ENCODE peak calls at places on chromosomes 13 and 19, in ten cellular contexts. B is foreskin keratinocyte; V is gastrocnemius medialis; H is right lobe of liver; W is CD4-positive, alpha-beta T cell; A is uterus; U is body of pancreas; I is IMR-90; J is A549; T is Peyer's patch. M is an unnamed sample.

GRCh38 chr13:81927347-81927746 is 1586.4 kb upstream of the SPRY2 start:
- DNase-seq in I (no peak), B (no peak), U (no peak), J (peak), T (no peak), W (no peak), H (no peak), V (no peak), A (no peak), M (no peak)

GRCh38 chr13:106690779-106691178 is 122.8 kb upstream of the ARGLU1 start:
- DNase-seq in V (no peak), J (no peak), H (peak), B (no peak), T (no peak), W (no peak), U (no peak), I (no peak), A (no peak), M (no peak)

GRCh38 chr13:21137696-21138095 is 38.7 kb downstream of the SKA3 start:
- DNase-seq in T (peak), J (peak), B (no peak), A (no peak), I (peak), H (no peak), U (no peak), V (no peak), W (no peak), M (no peak)

GRCh38 chr13:100399455-100399854 is 189.1 kb downstream of the GGACT start:
- DNase-seq in T (no peak), I (no peak), B (no peak), W (no peak), A (no peak), J (no peak), H (no peak), V (no peak), U (no peak), M (no peak)

GRCh38 chr19:488505-489417 is 7.5 kb upstream of the MADCAM1 start:
- DNase-seq in U (peak), V (peak), I (peak), T (peak), B (peak), J (peak), H (peak), A (peak), W (peak), M (peak)

GRCh38 chr13:36353001-36353400 is 6.8 kb upstream of the SPART start:
- DNase-seq in J (no peak), T (no peak), H (no peak), B (no peak), U (no peak), I (no peak), W (no peak), A (no peak), V (no peak), M (no peak)

GRCh38 chr19:56838930-56839664 is 1.4 kb downstream of the PEG3 start:
- DNase-seq in A (peak), I (no peak), B (peak), T (peak), V (peak), W (no peak), H (peak), J (peak), U (peak), M (peak)

GRCh38 chr19:38709119-38709518 is 35.2 kb downstream of the CAPN12 start:
- DNase-seq in B (no peak), A (no peak), H (no peak), I (no peak), U (no peak), J (no peak), T (no peak), V (no peak), W (no peak), M (no peak)

GRCh38 chr19:51142119-51142518 is at the start of gene SIGLEC7:
- DNase-seq in A (no peak), B (no peak), U (peak), T (no peak), I (no peak), V (peak), W (no peak), J (no peak), H (no peak), M (no peak)

GRCh38 chr13:113096745-113097305 is 8.8 kb upstream of the F7 start:
- DNase-seq in H (no peak), W (no peak), U (no peak), T (no peak), J (no peak), V (no peak), A (no peak), I (no peak), B (no peak), M (no peak)

GRCh38 chr19:4322942-4323665 is 15.5 kb downstream of the STAP2 start:
- DNase-seq in T (no peak), V (no peak), A (no peak), H (peak), W (no peak), B (no peak), I (no peak), U (peak), J (peak), M (no peak)

GRCh38 chr13:101026736-101027398 is 352.3 kb upstream of the TMTC4 start:
- DNase-seq in U (no peak), T (no peak), V (no peak), A (no peak), W (no peak), I (no peak), H (peak), J (no peak), B (no peak), M (no peak)

GRCh38 chr19:48867119-48867921 is 1.1 kb downstream of the PLEKHA4 start:
- DNase-seq in J (no peak), B (no peak), A (no peak), V (no peak), W (no peak), U (no peak), H (no peak), I (no peak), T (no peak), M (no peak)

GRCh38 chr19:33375760-33376159 is 2.3 kb downstream of the CEBPG start:
- DNase-seq in B (no peak), T (peak), W (no peak), U (no peak), J (no peak), V (no peak), I (peak), A (peak), H (no peak), M (no peak)

GRCh38 chr13:44011036-44011435 is 131.3 kb downstream of the LACC1 start:
- DNase-seq in V (no peak), U (no peak), W (no peak), T (no peak), A (no peak), H (no peak), B (no peak), J (no peak), I (no peak), M (no peak)

GRCh38 chr19:40147693-40148347 is 43.4 kb upstream of the MAP3K10 start:
- DNase-seq in I (peak), H (no peak), A (no peak), J (peak), U (peak), V (no peak), W (no peak), T (no peak), B (peak), M (no peak)

GRCh38 chr13:44136693-44137268 is 236.8 kb upstream of the SERP2 start:
- DNase-seq in J (no peak), U (no peak), B (no peak), T (no peak), A (no peak), V (no peak), H (no peak), I (no peak), W (no peak), M (no peak)

GRCh38 chr19:2455481-2456300 is 1.1 kb downstream of the LMNB2 start:
- DNase-seq in I (no peak), U (peak), W (peak), H (peak), B (no peak), V (no peak), A (no peak), T (peak), J (no peak), M (no peak)

GRCh38 chr19:1884291-1884718 is 991 bp downstream of the ABHD17A start:
- DNase-seq in I (no peak), J (no peak), U (no peak), V (no peak), T (no peak), H (no peak), B (no peak), A (no peak), W (peak), M (peak)

GRCh38 chr19:34336781-34337271 is 28.2 kb upstream of the GPI start:
- DNase-seq in A (no peak), I (peak), B (no peak), J (peak), H (no peak), W (peak), V (no peak), T (peak), U (peak), M (no peak)

GRCh38 chr19:39843919-39844793 is 2.0 kb downstream of the FBL start:
- DNase-seq in U (peak), J (peak), W (no peak), A (no peak), I (peak), B (no peak), H (no peak), T (no peak), V (no peak), M (no peak)

GRCh38 chr13:35349052-35349451 is 127.4 kb downstream of the MAB21L1 start:
- DNase-seq in I (no peak), W (no peak), H (no peak), J (no peak), T (no peak), V (no peak), U (no peak), A (no peak), B (no peak), M (no peak)
- H3K27ac ChIP-seq in I (no peak), W (no peak), H (no peak), J (no peak), T (no peak), V (peak), U (no peak), A (no peak), B (no peak), M (no peak)

GRCh38 chr13:98318263-98318878 is 141.3 kb upstream of the RNF113B start:
- DNase-seq in T (no peak), I (no peak), H (no peak), W (no peak), U (no peak), B (no peak), A (no peak), V (no peak), J (no peak), M (no peak)
- TF ChIP-seq CTCF in T (no peak), I (no peak), H (no peak), W (no peak), U (no peak), B (no peak), A (no peak), V (no peak), J (no peak), M (no peak)

GRCh38 chr13:77056382-77056781 is 29.4 kb upstream of the FBXL3 start:
- DNase-seq in B (no peak), T (no peak), I (no peak), U (no peak), W (no peak), V (no peak), A (no peak), J (no peak), H (no peak), M (no peak)
- H3K27ac ChIP-seq in B (no peak), T (no peak), I (no peak), U (peak), W (no peak), V (peak), A (no peak), J (no peak), H (peak), M (no peak)

GRCh38 chr19:17103177-17103576 is 27.6 kb downstream of the MYO9B start:
- DNase-seq in B (no peak), U (no peak), V (no peak), T (peak), I (peak), J (peak), W (no peak), H (no peak), A (no peak), M (no peak)
- TF ChIP-seq CTCF in B (peak), U (no peak), V (no peak), T (peak), I (peak), J (peak), W (no peak), H (peak), A (no peak), M (no peak)

GRCh38 chr19:46977548-46977947 is 42.1 kb upstream of the NPAS1 start:
- DNase-seq in J (no peak), I (no peak), T (no peak), W (no peak), V (no peak), B (no peak), U (no peak), H (no peak), A (no peak), M (no peak)
- H3K27ac ChIP-seq in J (peak), I (peak), T (no peak), W (no peak), V (peak), B (no peak), U (peak), H (peak), A (peak), M (peak)

GRCh38 chr19:30237146-30237545 is 135.0 kb upstream of the ZNF536 start:
- DNase-seq in I (no peak), A (no peak), H (no peak), V (no peak), W (no peak), U (no peak), J (no peak), T (no peak), B (no peak), M (no peak)

GRCh38 chr19:30233375-30233774 is 138.8 kb upstream of the ZNF536 start:
- DNase-seq in T (no peak), U (no peak), B (no peak), H (no peak), J (no peak), I (no peak), A (no peak), V (no peak), W (no peak), M (no peak)

GRCh38 chr19:30240904-30241695 is 131.1 kb upstream of the ZNF536 start:
- DNase-seq in J (no peak), T (no peak), H (no peak), U (no peak), B (no peak), V (no peak), A (no peak), I (no peak), W (no peak), M (no peak)

GRCh38 chr19:30236006-30236405 is 136.2 kb upstream of the ZNF536 start:
- DNase-seq in B (no peak), A (no peak), V (no peak), J (no peak), H (no peak), I (no peak), U (no peak), W (no peak), T (no peak), M (no peak)

DNA sequence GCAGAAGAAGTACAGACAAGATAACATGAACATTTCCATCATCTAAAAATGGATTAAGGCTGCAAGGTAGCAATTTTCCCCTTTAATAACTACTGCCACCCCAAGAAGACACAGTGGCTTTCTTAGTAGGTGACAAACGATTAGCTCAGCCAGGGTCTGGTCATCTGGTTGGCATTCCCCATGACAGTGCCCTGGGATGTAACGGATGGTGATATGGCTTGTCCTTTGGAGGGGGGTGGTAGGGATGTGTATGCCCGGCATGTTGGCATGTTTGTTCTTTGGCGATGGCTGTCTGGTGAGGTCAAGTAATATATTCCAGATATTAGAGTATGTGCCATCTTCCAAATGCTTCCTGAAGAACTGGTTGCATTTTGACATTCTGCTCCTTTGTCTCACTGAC is 135.6 kb upstream of the ZNF536 start:
- DNase-seq in T (no peak), U (no peak), V (no peak), A (no peak), H (no peak), B (no peak), W (no peak), J (no peak), I (no peak), M (no peak)
- TF ChIP-seq CTCF in T (no peak), U (no peak), V (no peak), A (no peak), H (no peak), B (no peak), W (no peak), J (no peak), I (no peak), M (no peak)

GRCh38 chr13:66405908-66406802 is 824.0 kb downstream of the PCDH9 start:
- DNase-seq in W (no peak), B (peak), J (no peak), V (no peak), T (no peak), I (peak), A (no peak), U (no peak), H (no peak), M (no peak)
- H3K27ac ChIP-seq in W (no peak), B (no peak), J (no peak), V (no peak), T (no peak), I (no peak), A (no peak), U (no peak), H (no peak), M (no peak)